ENCODE peak calls at places on chromosome 20, in ten cellular contexts. F is left lung; J is brain microvascular endothelial cell; A is CD8-positive, alpha-beta memory T cell; W is heart right ventricle; M is astrocyte; Q is adrenal gland; N is mammary epithelial cell; U is left ventricle myocardium inferior; V is neuronal stem cell. O is an unnamed sample.

GRCh38 chr20:34570859-34571306 is 12.4 kb downstream of the MAP1LC3A start:
- DNase-seq in F (no peak), J (peak; percentile 88), A (no peak), W (no peak), M (peak; percentile 84), Q (peak; percentile 43), N (no peak), U (no peak), V (no peak), O (no peak)

GRCh38 chr20:20213722-20214121 is 154.2 kb upstream of the INSM1 start:
- DNase-seq in F (no peak), J (no peak), A (no peak), W (no peak), M (no peak), Q (no peak), N (no peak), U (no peak), V (no peak), O (no peak)

GRCh38 chr20:3067139-3068009 is 4.0 kb upstream of the OXT start:
- DNase-seq in F (no peak), J (no peak), A (no peak), W (no peak), M (no peak), Q (no peak), N (no peak), U (no peak), V (no peak), O (no peak)

GRCh38 chr20:19361801-19362200 is 149.4 kb downstream of the SLC24A3 start:
- DNase-seq in F (no peak), J (no peak), A (no peak), W (no peak), M (no peak), Q (no peak), N (no peak), U (no peak), V (no peak), O (no peak)

GRCh38 chr20:44111712-44112335 is 75.2 kb downstream of the JPH2 start:
- DNase-seq in F (no peak), J (no peak), A (no peak), W (no peak), M (peak; percentile 45), Q (no peak), N (peak; percentile 34), U (no peak), V (no peak), O (no peak)

GRCh38 chr20:37520417-37520751 is 666 bp upstream of the NNAT start:
- DNase-seq in F (no peak), J (no peak), A (no peak), W (no peak), M (no peak), Q (no peak), N (no peak), U (no peak), V (no peak), O (no peak)

GRCh38 chr20:5539656-5540055 is 210.5 kb upstream of the SHLD1 start:
- DNase-seq in F (no peak), J (no peak), A (no peak), W (no peak), M (no peak), Q (no peak), N (no peak), U (no peak), V (no peak), O (no peak)

GRCh38 chr20:38141154-38141888 is 23.7 kb downstream of the TGM2 start:
- DNase-seq in F (peak; percentile 40), J (no peak), A (no peak), W (no peak), M (peak; percentile 22), Q (no peak), N (no peak), U (no peak), V (no peak), O (no peak)

GRCh38 chr20:35216541-35216940 is 9.9 kb upstream of the MMP24 start:
- DNase-seq in F (no peak), J (no peak), A (no peak), W (no peak), M (no peak), Q (no peak), N (peak; percentile 32), U (no peak), V (no peak), O (no peak)

GRCh38 chr20:4985658-4986057 is 15.7 kb downstream of the SLC23A2 start:
- DNase-seq in F (no peak), J (no peak), A (no peak), W (no peak), M (no peak), Q (no peak), N (no peak), U (no peak), V (no peak), O (no peak)

GRCh38 chr20:358891-359555 is 12.1 kb downstream of the NRSN2 start:
- DNase-seq in F (no peak), J (no peak), A (no peak), W (no peak), M (no peak), Q (no peak), N (no peak), U (no peak), V (no peak), O (no peak)

GRCh38 chr20:16709017-16709416 is 20.8 kb upstream of the SNRPB2 start:
- DNase-seq in F (no peak), J (no peak), A (peak; percentile 48), W (no peak), M (no peak), Q (no peak), N (no peak), U (no peak), V (no peak), O (no peak)

GRCh38 chr20:61500791-61501321 is 248.8 kb downstream of the CDH4 start:
- DNase-seq in F (peak; percentile 25), J (no peak), A (no peak), W (no peak), M (peak; percentile 69), Q (no peak), N (peak; percentile 30), U (no peak), V (no peak), O (no peak)

GRCh38 chr20:37007898-37008649 is 56.6 kb upstream of the SAMHD1 start:
- DNase-seq in F (no peak), J (peak; percentile 43), A (peak; percentile 61), W (no peak), M (peak; percentile 20), Q (no peak), N (peak; percentile 4), U (no peak), V (no peak), O (no peak)

DNA sequence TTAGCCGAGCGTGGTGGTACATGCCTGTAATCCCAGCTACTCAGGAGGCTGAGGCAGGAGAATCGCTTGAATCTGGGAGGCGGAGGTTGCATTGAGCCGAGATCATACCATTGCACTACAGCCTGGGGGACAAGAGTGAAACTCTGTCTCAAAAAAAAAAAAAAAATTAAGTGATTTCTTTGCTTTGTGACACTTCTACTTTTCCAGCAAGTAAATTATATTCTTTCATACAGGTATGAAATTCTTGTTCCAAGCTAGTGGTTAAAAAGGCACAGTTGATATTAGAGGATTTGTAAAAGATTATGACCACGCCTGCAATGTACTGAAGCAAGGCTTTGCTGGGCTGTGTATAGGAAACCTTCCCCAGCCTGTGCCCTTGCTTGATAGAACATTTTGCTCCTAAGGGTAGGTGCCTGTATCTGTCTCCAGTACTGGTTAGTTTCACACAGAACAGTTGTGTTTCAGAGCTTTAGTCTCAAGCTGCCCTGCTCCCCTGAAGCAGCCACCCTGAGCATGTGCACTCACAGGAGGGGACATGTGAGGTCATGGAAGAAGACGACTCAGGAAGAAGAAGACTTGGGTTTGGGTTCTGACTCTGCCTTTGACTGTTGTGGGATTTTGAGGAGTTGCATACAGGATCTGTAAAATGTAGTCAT is 10.2 kb downstream of the PTPN1 start:
- DNase-seq in F (no peak), J (no peak), A (no peak), W (no peak), M (no peak), Q (no peak), N (no peak), U (no peak), V (no peak), O (no peak)
- H3K27ac ChIP-seq in F (no peak overlapping the region), J (no peak overlapping the region), A (peak overlapping the region; percentile 9), W (no peak overlapping the region), M (peak overlapping the region; percentile 15), Q (no peak overlapping the region), N (no peak overlapping the region), U (peak overlapping the region; percentile 14), V (no peak overlapping the region), O (no peak overlapping the region)

GRCh38 chr20:9052136-9052535 is 16.8 kb upstream of the PLCB4 start:
- DNase-seq in F (no peak), J (no peak), A (no peak), W (no peak), M (no peak), Q (no peak), N (no peak), U (no peak), V (no peak), O (peak; percentile 19)
- H3K27ac ChIP-seq in F (no peak overlapping the region), J (peak overlapping the region; percentile 52), A (no peak overlapping the region), W (no peak overlapping the region), M (peak overlapping the region; percentile 78), Q (no peak overlapping the region), N (peak overlapping the region; percentile 45), U (no peak overlapping the region), V (no peak overlapping the region), O (peak overlapping the region; percentile 80)

GRCh38 chr20:62864207-62864606 is 2.6 kb upstream of the TCFL5 start:
- DNase-seq in F (no peak), J (no peak), A (no peak), W (no peak), M (no peak), Q (no peak), N (no peak), U (no peak), V (no peak), O (no peak)
- H3K27ac ChIP-seq in F (no peak overlapping the region), J (no peak overlapping the region), A (no peak overlapping the region), W (no peak overlapping the region), M (no peak overlapping the region), Q (no peak overlapping the region), N (no peak overlapping the region), U (no peak overlapping the region), V (no peak overlapping the region), O (no peak overlapping the region)

DNA sequence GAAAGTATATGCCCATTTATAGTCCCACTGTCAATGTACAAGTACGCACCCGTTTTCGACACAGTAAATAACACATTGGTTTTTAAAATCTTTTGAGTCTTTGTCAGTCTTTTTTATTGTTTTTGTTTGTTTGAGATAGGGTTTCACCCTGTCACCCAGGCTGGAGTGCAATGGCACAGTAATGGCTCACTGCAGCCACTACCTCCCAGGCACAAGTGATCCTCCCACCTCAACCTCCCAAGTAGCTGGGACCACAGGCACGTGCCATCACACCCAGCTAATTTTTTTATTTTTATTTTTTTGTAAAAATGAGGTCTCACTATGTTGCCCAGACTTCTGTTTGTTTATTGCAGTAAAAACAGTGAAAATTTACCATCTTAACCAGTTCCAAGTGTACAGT is 19.4 kb downstream of the KAT14 start:
- DNase-seq in F (no peak), J (no peak), A (no peak), W (no peak), M (no peak), Q (no peak), N (no peak), U (no peak), V (no peak), O (no peak)
- H3K27ac ChIP-seq in F (no peak overlapping the region), J (no peak overlapping the region), A (no peak overlapping the region), W (no peak overlapping the region), M (no peak overlapping the region), Q (no peak overlapping the region), N (no peak overlapping the region), U (no peak overlapping the region), V (no peak overlapping the region), O (no peak overlapping the region)